ENCODE peak calls at places on chromosomes 5 and 9, in nine cellular contexts. B, C, N, O, G, E, R, A and J are unnamed samples. For H3K4me1, the result is how much of the 10 kb centered on the place peaks cover.

GRCh38 chr5:127935398-127935797 is 148.2 kb upstream of the SLC12A2 start:
- DNase-seq in O (no peak), R (no peak), G (no peak), B (no peak), E (no peak), C (no peak), A (no peak), N (no peak), J (no peak)

GRCh38 chr9:77647659-77648457 is at the start of gene GNA14:
- DNase-seq in O (peak), B (no peak), N (no peak), G (no peak), R (no peak), A (peak), C (peak), E (no peak), J (peak)

GRCh38 chr9:22645893-22646292 is 199.3 kb downstream of the DMRTA1 start:
- DNase-seq in R (no peak), A (no peak), B (no peak), G (no peak), C (no peak), O (no peak), N (no peak), E (no peak), J (no peak)

GRCh38 chr5:41843456-41844112 is 26.6 kb downstream of the OXCT1 start:
- DNase-seq in O (no peak), A (peak), R (peak), C (no peak), G (no peak), N (peak), E (no peak), B (no peak), J (peak)

GRCh38 chr5:110549301-110549700 is 177.2 kb downstream of the TMEM232 start:
- DNase-seq in C (no peak), B (no peak), A (no peak), E (no peak), O (no peak), G (no peak), N (no peak), R (no peak), J (no peak)

GRCh38 chr9:106639873-106640568 is 222.9 kb upstream of the ZNF462 start:
- DNase-seq in E (no peak), O (no peak), N (no peak), G (no peak), R (no peak), A (no peak), C (no peak), B (no peak), J (no peak)

GRCh38 chr5:116130471-116130870 is 45.6 kb downstream of the COMMD10 start:
- DNase-seq in G (no peak), E (no peak), N (no peak), C (no peak), R (no peak), A (no peak), O (no peak), B (no peak), J (no peak)

GRCh38 chr9:73200694-73201432 is 49.2 kb downstream of the ANXA1 start:
- DNase-seq in R (no peak), N (no peak), O (no peak), C (no peak), G (no peak), A (no peak), B (no peak), E (no peak), J (no peak)

GRCh38 chr5:58860680-58861079 is 277.8 kb downstream of the RAB3C start:
- DNase-seq in N (no peak), B (no peak), G (no peak), C (no peak), A (no peak), O (no peak), R (no peak), E (no peak), J (no peak)
- TF ChIP-seq POLR2A in N (no peak), B (no peak), G (no peak), C (no peak), A (no peak), O (no peak), R (no peak), E (no peak), J (no peak)

DNA sequence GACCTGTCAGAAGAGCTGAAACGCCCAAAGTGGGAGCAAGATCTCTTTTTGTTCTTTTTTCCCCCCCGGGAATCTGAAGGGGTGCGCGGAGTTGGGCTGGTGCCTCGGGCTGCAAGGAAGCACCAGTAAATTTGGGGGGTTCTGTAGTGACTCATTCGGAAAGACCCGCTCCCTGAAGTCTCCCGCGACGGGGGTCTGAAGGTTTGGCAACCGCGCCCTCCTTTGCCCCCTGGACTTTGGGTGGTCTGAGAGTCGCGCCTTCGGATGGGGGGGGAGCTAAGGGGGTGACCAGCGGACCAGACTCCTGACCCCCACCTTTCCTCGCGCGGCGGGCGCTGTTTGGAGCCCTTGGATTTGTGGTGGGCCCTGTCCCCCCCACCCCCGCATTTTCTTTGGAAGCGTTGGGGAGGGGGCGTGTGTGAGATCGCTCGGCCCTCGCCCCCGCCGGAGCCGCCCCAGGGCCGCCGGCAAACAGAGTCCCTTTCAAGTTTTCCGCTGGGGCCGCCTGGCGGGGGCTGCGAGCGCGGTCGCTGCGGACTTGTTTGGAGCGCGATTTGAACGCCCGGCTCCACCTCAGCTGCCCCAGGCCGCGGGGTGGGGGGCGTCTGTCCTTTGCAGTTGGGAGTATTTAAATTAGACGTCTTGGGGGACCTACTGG is 2.0 kb downstream of the CXXC5 start:
- DNase-seq in R (peak), B (no peak), N (no peak), O (peak), A (peak), G (peak), E (peak), C (peak), J (no peak)
- TF ChIP-seq CTCF in R (peak), B (no peak), N (no peak), O (peak), A (peak), G (peak), E (peak), C (peak), J (peak)

DNA sequence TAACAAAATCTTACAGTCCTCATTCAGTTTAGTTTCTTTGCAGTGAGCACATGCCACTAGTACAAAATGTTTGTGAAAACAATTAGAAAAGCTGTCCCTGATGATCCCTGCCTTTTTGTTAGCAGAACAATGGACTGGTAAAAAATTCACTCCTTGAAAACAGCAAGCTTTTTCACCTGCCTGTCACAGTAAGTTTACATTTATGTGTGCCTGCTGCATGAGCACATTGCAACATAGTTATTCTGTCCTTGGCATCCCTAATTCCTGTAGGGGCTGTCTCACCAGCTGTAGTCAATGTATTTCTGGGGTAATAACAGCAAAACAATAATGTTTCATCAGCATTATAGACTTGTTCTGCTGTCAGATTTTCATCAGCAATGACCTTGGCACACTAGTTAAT is 11.5 kb upstream of the ZNF367 start:
- DNase-seq in N (no peak), G (no peak), E (no peak), A (no peak), C (no peak), O (no peak), R (no peak), B (no peak), J (no peak)
- H3K4me1 ChIP-seq in N (under half), G (under half), E (under half), A (under half), C (under half), O (under half), R (under half), B (under half), J (under half)

GRCh38 chr5:139648205-139649081 is at the start of gene CXXC5:
- DNase-seq in N (peak), E (peak), R (peak), O (peak), B (no peak), G (peak), C (peak), A (peak), J (peak)
- TF ChIP-seq POLR2A in N (peak), E (peak), R (peak), O (no peak), B (no peak), G (no peak), C (no peak), A (peak), J (peak)

GRCh38 chr5:173611706-173612105 is 4.7 kb downstream of the BOD1 start:
- DNase-seq in B (no peak), G (no peak), E (no peak), O (no peak), A (no peak), N (no peak), C (no peak), R (no peak), J (no peak)
- TF ChIP-seq CTCF in B (no peak), G (no peak), E (no peak), O (no peak), A (no peak), N (no peak), C (no peak), R (no peak), J (no peak)

DNA sequence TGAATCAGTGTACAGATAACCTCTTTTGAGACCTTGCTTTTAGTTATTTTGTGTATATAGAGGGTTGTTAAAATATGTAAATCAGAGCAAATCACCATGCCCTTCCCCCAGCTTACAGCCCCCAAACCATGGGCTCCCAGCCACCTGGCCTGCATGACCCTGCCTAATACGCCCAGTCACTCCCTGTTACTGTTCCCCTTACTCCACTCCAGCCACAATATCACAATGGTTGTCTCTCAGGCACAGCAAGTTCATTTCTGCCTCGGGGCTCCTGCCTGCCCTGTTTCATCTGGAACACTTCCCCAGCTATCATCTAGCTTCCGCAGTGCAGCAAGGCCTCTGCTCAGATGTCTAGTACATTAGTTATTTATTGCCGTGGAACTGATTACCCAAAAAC is 5.0 kb upstream of the CARD19 start:
- DNase-seq in R (no peak), A (no peak), N (no peak), C (peak), O (no peak), G (no peak), B (no peak), E (no peak), J (no peak)
- H3K4me1 ChIP-seq in R (under half), A (under half), N (under half), C (under half), O (under half), G (under half), B (under half), E (under half), J (under half)

GRCh38 chr5:177440211-177440989 is 6.2 kb upstream of the PRR7 start:
- DNase-seq in E (no peak), C (no peak), R (no peak), N (no peak), A (no peak), O (no peak), B (no peak), G (no peak), J (no peak)

GRCh38 chr5:177443144-177443983 is 3.2 kb upstream of the PRR7 start:
- DNase-seq in B (no peak), E (no peak), N (no peak), A (no peak), O (no peak), G (no peak), C (no peak), R (no peak), J (no peak)

GRCh38 chr5:177444106-177445051 is 2.2 kb upstream of the PRR7 start:
- DNase-seq in B (no peak), C (no peak), A (no peak), E (no peak), O (no peak), N (no peak), R (no peak), G (no peak), J (peak)

GRCh38 chr5:177440990-177441780 is 5.4 kb upstream of the PRR7 start:
- DNase-seq in B (no peak), G (no peak), O (no peak), N (no peak), R (no peak), A (no peak), E (no peak), C (no peak), J (no peak)

GRCh38 chr5:177442066-177442836 is 4.4 kb upstream of the PRR7 start:
- DNase-seq in O (no peak), B (no peak), G (no peak), R (no peak), C (no peak), A (no peak), E (no peak), N (no peak), J (no peak)
- TF ChIP-seq POLR2A in O (no peak), B (no peak), G (no peak), R (peak), C (no peak), A (no peak), E (no peak), N (no peak), J (no peak)